ENCODE peak calls at places on chromosome 12, in six cellular contexts. E is endothelial cell of umbilical vein, U is K562, J is GM12878, L is HepG2, C is NB4. B is an unnamed sample.

GRCh38 chr12:90479237-90479636 is 475.7 kb downstream of the CCER1 start:
- DNase-seq in E (no peak), U (no peak), J (no peak), L (no peak), C (no peak), B (no peak)

GRCh38 chr12:64459388-64460024 is 7.6 kb downstream of the TBK1 start:
- DNase-seq in E (peak; percentile 45), U (no peak), J (no peak), L (no peak), C (peak; percentile 34), B (no peak)

GRCh38 chr12:67919406-67919805 is 69.8 kb upstream of the IFNG-AS1 start:
- DNase-seq in E (no peak), U (no peak), J (no peak), L (no peak), C (no peak), B (no peak)

GRCh38 chr12:128267651-128268347 is 829 bp downstream of the TMEM132C start:
- DNase-seq in E (no peak), U (no peak), J (no peak), L (no peak), C (no peak), B (no peak)

GRCh38 chr12:85016423-85016822 is 19.7 kb downstream of the TSPAN19 start:
- DNase-seq in E (peak; percentile 67), U (no peak), J (no peak), L (peak; percentile 23), C (peak; percentile 90), B (peak; percentile 33)

GRCh38 chr12:101590383-101590782 is 4.4 kb upstream of the MYBPC1 start:
- DNase-seq in E (no peak), U (no peak), J (no peak), L (no peak), C (no peak), B (no peak)

GRCh38 chr12:42145197-42145549 is 499 bp upstream of the GXYLT1 start:
- DNase-seq in E (no peak), U (no peak), J (no peak), L (no peak), C (no peak), B (no peak)

GRCh38 chr12:48123169-48123568 is 4.0 kb downstream of the PFKM start:
- DNase-seq in E (no peak), U (no peak), J (no peak), L (peak; percentile 9), C (no peak), B (no peak)

GRCh38 chr12:53652366-53652765 is 23.5 kb downstream of the ATP5MC2 start:
- DNase-seq in E (no peak), U (no peak), J (no peak), L (no peak), C (peak; percentile 44), B (no peak)

GRCh38 chr12:3834774-3835173 is 38.4 kb downstream of the PARP11 start:
- DNase-seq in E (no peak), U (no peak), J (no peak), L (peak; percentile 14), C (no peak), B (no peak)

GRCh38 chr12:13000616-13000934 is 510 bp upstream of the HEBP1 start:
- DNase-seq in E (no peak), U (no peak), J (no peak), L (no peak), C (no peak), B (peak; percentile 58)

GRCh38 chr12:121008347-121009098 is 7.8 kb downstream of the C12orf43 start:
- DNase-seq in E (no peak), U (no peak), J (no peak), L (no peak), C (no peak), B (no peak)

GRCh38 chr12:121011820-121012219 is 4.5 kb downstream of the C12orf43 start:
- DNase-seq in E (no peak), U (no peak), J (no peak), L (no peak), C (no peak), B (no peak)

GRCh38 chr12:121010860-121011259 is 5.4 kb downstream of the C12orf43 start:
- DNase-seq in E (no peak), U (no peak), J (no peak), L (no peak), C (no peak), B (no peak)

GRCh38 chr12:121013715-121014114 is 2.6 kb downstream of the C12orf43 start:
- DNase-seq in E (no peak), U (no peak), J (no peak), L (no peak), C (no peak), B (peak; percentile 37)

GRCh38 chr12:121009744-121010143 is 6.5 kb downstream of the C12orf43 start:
- DNase-seq in E (no peak), U (no peak), J (no peak), L (peak; percentile 49), C (peak; percentile 60), B (peak; percentile 81)
- TF ChIP-seq MYC in E (no peak), U (no peak), J (no peak), L (no peak), C (no peak), B (no peak)

GRCh38 chr12:106357549-106358409 is at the start of gene POLR3B:
- DNase-seq in E (peak; percentile 97), U (peak; percentile 98), J (peak; percentile 74), L (peak; percentile 84), C (peak; percentile 98), B (peak; percentile 98)

GRCh38 chr12:106360400-106360994 is 2.9 kb downstream of the POLR3B start:
- DNase-seq in E (no peak), U (no peak), J (no peak), L (no peak), C (no peak), B (no peak)

GRCh38 chr12:106359620-106360399 is 2.3 kb downstream of the POLR3B start:
- DNase-seq in E (no peak), U (peak; percentile 18), J (no peak), L (peak; percentile 47), C (no peak), B (no peak)

GRCh38 chr12:106362971-106363370 is 5.4 kb downstream of the POLR3B start:
- DNase-seq in E (no peak), U (no peak), J (no peak), L (no peak), C (no peak), B (no peak)

DNA sequence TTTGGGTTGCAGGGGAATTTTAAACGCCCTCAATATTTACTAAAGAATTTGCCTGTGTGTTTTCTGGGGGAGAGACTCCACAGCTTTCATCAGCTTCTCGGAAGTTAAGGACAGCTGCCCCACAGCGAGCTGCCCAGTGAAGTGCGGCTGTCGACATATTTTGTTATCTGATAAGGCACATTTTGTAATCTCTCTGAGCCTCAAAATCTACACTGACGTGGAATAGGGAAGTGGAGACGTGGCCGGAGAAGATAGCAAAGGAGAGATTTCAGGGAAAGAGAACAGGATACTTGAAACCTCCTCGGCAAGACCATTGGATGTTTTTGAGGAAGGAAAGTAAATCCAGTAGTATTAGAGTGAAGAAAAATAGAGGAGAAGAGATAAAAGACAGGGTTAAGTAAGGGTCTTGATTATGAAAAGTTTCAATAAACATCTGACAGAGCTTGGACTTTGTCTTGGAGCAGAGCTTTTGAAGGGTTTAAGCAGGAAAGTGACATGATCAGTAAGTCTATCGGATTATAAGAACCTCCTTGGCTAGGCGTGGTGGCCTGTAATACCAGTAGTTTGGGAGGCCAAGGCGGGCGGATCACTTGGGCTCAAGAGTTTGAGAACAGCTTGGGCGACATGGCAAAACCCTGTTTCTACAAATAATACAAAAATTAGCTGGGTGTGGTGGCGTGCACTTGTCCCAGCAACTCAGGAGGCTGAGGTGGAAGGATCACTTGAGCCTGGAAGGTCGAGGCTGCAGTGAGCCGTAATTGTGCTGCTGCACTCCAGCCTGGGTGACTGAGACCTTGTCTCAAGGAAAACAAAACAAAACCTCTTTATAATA is 1.1 kb downstream of the POLR3B start:
- DNase-seq in E (no peak), U (peak; percentile 65), J (no peak), L (peak; percentile 78), C (peak; percentile 89), B (peak; percentile 63)
- TF ChIP-seq MYC in E (no peak), U (no peak), J (no peak), L (no peak), C (no peak), B (no peak)

DNA sequence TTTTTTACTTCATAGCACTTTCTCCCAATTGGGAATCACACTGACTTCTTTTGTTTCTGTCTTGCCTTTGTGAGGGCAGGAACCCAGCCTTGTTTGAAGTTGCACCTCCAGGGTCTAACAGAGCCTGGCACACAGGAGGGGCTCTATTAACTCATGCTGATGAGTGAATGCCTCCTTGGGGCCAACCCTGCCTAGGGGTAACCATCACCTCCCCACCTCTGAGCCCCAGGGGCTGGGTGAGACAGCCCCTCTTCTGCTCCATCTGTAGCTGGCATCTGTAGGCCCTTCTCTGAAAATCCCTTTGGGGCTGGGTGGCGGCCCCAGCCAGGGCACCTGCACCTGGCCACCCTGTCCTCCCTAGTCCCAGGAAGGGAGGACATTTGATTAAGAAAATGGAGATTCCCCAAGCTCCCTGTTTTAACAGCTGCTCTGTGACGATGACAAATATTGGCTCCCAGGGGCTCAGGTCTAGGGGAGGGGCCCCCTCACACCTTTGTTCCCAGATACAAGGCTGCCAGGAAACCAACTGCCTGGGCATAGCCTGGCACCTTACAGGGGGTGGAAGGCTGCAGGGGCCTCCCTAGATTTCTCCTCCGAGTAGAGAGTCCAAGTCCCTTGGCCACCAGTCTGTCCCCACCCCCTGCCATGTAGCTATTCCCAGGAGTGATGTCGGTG is 11.8 kb downstream of the TAMALIN start:
- DNase-seq in E (no peak), U (no peak), J (no peak), L (no peak), C (no peak), B (no peak)
- TF ChIP-seq MYC in E (no peak), U (no peak), J (no peak), L (no peak), C (no peak), B (no peak)

DNA sequence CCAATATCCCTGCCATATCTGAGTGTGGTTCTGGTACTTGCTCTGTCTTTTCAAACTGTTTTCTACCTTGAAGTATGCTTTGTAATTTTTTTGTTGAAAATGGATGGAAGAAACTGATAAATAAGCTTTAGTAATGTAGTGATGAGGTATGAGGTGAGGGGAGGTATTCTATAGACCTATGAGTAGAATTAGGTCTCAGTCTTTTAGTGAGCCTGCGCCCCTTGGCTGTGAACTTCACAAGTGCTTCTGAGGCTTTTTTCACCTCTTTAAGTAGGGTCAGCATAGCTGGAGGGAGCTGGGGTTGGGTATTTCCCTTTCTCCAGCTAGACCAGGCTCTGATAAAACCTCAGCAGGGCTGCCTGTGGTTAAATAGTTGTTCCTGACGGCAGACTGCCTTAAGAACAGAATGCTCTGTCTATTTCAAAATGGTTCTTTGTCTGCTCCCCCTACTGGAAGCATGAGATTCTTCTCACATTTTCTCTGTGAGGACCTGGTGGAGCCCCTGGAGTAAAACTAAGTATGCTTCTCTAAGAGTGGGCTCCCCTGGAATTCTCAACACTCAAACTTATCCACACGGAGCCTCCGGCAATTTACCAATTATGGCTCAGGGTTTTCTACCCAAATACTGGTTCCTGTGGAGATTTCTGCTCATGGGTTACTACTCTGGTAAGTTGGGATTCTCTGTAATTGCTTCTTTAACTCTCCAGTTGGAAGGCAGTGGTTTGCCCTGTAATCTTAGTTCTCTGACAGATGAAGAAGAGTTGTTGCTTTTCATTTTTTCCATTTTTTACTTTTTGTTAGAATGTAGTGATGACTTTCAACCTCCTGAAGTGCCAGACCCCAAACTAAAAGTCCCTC is 13.1 kb downstream of the KRT5 start:
- DNase-seq in E (peak; percentile 24), U (no peak), J (no peak), L (peak; percentile 17), C (peak; percentile 55), B (peak; percentile 61)
- TF ChIP-seq MYC in E (no peak), U (no peak), J (no peak), L (no peak), C (no peak), B (no peak)

DNA sequence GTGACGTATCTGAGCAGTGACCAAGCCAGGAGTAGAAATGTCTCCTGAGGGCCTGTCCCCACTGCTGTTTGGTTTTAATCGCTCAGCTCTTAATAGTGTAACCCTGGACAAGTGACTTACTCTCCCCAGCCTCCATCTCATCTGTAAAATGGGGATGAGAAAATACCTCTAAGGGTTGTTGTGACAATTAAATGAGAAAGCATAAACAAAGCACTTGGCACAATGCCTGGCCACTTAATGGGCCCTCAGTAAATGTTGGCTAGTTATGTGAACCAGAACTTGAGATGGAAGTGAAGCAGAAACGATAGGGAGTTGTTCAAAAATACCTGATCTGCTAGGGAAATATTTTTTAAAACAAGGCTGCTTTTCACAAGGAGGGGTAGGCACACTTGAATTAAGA is 58.2 kb downstream of the HMGA2 start:
- DNase-seq in E (no peak), U (no peak), J (no peak), L (no peak), C (no peak), B (no peak)
- TF ChIP-seq MYC in E (no peak), U (no peak), J (no peak), L (no peak), C (no peak), B (no peak)

B was measured in A549.